ENCODE peak calls at places on chromosomes 2 and 18, in seven cellular contexts. E is H9, F is neuronal stem cell, L is H1, H is mesendoderm, K is IMR-90, J is mesenchymal stem cell. S is an unnamed sample.

GRCh38 chr2:234158812-234159211 is 108.3 kb downstream of the SPP2 start:
- DNase-seq in K (peak), L (no peak), J (no peak), H (no peak), F (no peak), E (no peak), S (no peak)

GRCh38 chr2:120750488-120751210 is 15.0 kb downstream of the GLI2 start:
- DNase-seq in K (peak), F (no peak), J (peak), L (no peak), E (peak), H (no peak), S (no peak)

GRCh38 chr2:149329068-149329467 is 1.3 kb upstream of the LYPD6 start:
- DNase-seq in J (no peak), K (no peak), E (peak), L (no peak), H (no peak), F (no peak), S (no peak)

GRCh38 chr2:236179653-236180500 is 11.7 kb upstream of the GBX2 start:
- DNase-seq in H (peak), J (peak), F (peak), K (peak), L (no peak), E (no peak), S (peak)

GRCh38 chr2:47720559-47720958 is 62.4 kb upstream of the MSH6 start:
- DNase-seq in L (no peak), J (peak), E (no peak), K (no peak), H (no peak), F (no peak), S (no peak)

GRCh38 chr2:151886235-151886634 is 58.0 kb upstream of the ARL5A start:
- DNase-seq in F (no peak), E (no peak), L (no peak), H (no peak), K (no peak), J (peak), S (no peak)

GRCh38 chr2:103527278-103527677 is 765.4 kb downstream of the TMEM182 start:
- DNase-seq in K (no peak), F (peak), J (no peak), E (no peak), L (no peak), H (no peak), S (no peak)

GRCh38 chr2:85470850-85471800 is 52.6 kb downstream of the SH2D6 start:
- DNase-seq in E (no peak), J (no peak), F (no peak), H (no peak), L (no peak), K (peak), S (peak)

GRCh38 chr2:42128731-42129486 is 40.2 kb upstream of the EML4 start:
- DNase-seq in F (no peak), E (no peak), J (peak), K (peak), H (no peak), L (no peak), S (no peak)

GRCh38 chr2:11514904-11515303 is 18.9 kb upstream of the GREB1 start:
- DNase-seq in E (no peak), F (no peak), L (no peak), K (no peak), H (no peak), J (no peak), S (no peak)

GRCh38 chr2:142544173-142544572 is 333.3 kb upstream of the KYNU start:
- DNase-seq in L (no peak), K (no peak), H (peak), F (no peak), J (no peak), E (no peak), S (no peak)

GRCh38 chr2:188573453-188573852 is 281.8 kb downstream of the GULP1 start:
- DNase-seq in H (no peak), F (no peak), J (peak), K (peak), L (no peak), E (no peak), S (no peak)

GRCh38 chr2:24893934-24894333 is 26.1 kb downstream of the ADCY3 start:
- DNase-seq in L (no peak), H (no peak), J (peak), E (no peak), F (no peak), K (peak), S (no peak)

GRCh38 chr18:45834303-45834702 is 8.8 kb downstream of the SIGLEC15 start:
- DNase-seq in J (no peak), L (no peak), H (no peak), K (no peak), E (no peak), F (no peak), S (no peak)

GRCh38 chr18:45760443-45761036 is 36.6 kb downstream of the SLC14A1 start:
- DNase-seq in J (no peak), F (no peak), E (no peak), H (peak), L (no peak), K (peak), S (no peak)

GRCh38 chr2:226800941-226801784 is 1.5 kb upstream of the IRS1 start:
- DNase-seq in K (peak), E (peak), L (no peak), F (peak), J (peak), H (peak), S (no peak)

GRCh38 chr18:23835506-23835905 is 146.3 kb downstream of the LAMA3 start:
- DNase-seq in K (no peak), J (peak), L (no peak), E (no peak), F (no peak), H (no peak), S (peak)

GRCh38 chr2:149005471-149006077 is 32.9 kb upstream of the LYPD6B start:
- DNase-seq in F (no peak), L (no peak), K (no peak), H (no peak), J (peak), E (no peak), S (peak)

GRCh38 chr2:126467367-126468054 is 188.4 kb upstream of the GYPC start:
- DNase-seq in F (no peak), J (no peak), K (no peak), H (no peak), L (no peak), E (no peak), S (no peak)

GRCh38 chr18:63082661-63083531 is 236.7 kb downstream of the BCL2 start:
- DNase-seq in L (no peak), E (no peak), F (no peak), H (no peak), J (no peak), K (no peak), S (no peak)
- H3K23ac ChIP-seq in L (no peak), E (no peak), F (no peak), H (no peak), J (no peak), K (no peak), S (peak)

GRCh38 chr2:239962890-239963591 is 62.1 kb downstream of the NDUFA10 start:
- DNase-seq in J (no peak), E (no peak), L (no peak), F (no peak), H (no peak), K (no peak), S (no peak)

GRCh38 chr2:239965318-239965717 is 59.8 kb downstream of the NDUFA10 start:
- DNase-seq in H (no peak), J (no peak), L (no peak), E (no peak), F (no peak), K (no peak), S (no peak)

GRCh38 chr2:239966029-239966847 is 58.9 kb downstream of the NDUFA10 start:
- DNase-seq in E (no peak), K (no peak), L (no peak), H (no peak), F (no peak), J (no peak), S (no peak)

GRCh38 chr2:239963646-239964205 is 61.4 kb downstream of the NDUFA10 start:
- DNase-seq in L (no peak), K (no peak), J (no peak), E (no peak), H (no peak), F (no peak), S (no peak)

GRCh38 chr2:239964399-239965185 is 60.5 kb downstream of the NDUFA10 start:
- DNase-seq in H (no peak), F (no peak), J (no peak), E (no peak), L (no peak), K (no peak), S (no peak)
- H3K23ac ChIP-seq in H (no peak), F (no peak), J (no peak), E (no peak), L (no peak), K (no peak), S (no peak)

DNA sequence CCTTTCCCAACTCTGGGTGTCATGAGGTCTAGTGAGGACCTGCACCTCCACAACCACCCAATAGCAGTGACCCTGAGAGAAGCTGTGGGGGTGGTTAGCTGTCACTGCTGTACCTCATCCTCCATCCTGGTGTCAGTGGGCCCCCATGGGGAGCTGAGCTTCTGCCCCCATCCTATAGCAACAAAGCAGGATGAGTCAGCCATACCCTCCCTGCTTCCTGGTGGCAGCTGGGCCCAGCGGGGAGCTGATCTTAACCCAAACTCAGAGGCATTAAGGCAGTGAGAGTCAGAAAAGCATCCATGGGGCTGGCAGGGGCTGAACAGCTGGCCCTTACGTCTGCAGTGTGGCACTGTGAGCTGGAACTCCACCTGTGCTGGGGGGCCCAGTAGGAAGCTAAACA is 247.8 kb upstream of the HDAC4 start:
- DNase-seq in E (no peak), F (no peak), J (no peak), H (no peak), L (no peak), K (no peak), S (no peak)
- H3K23ac ChIP-seq in E (no peak), F (no peak), J (no peak), H (no peak), L (no peak), K (no peak), S (no peak)

GRCh38 chr2:160418398-160418765 is 75.2 kb downstream of the RBMS1 start:
- DNase-seq in J (no peak), K (no peak), L (no peak), E (no peak), H (no peak), F (no peak), S (no peak)

GRCh38 chr2:160420711-160421110 is 72.9 kb downstream of the RBMS1 start:
- DNase-seq in E (no peak), J (no peak), K (no peak), F (no peak), H (no peak), L (no peak), S (no peak)

GRCh38 chr2:160417745-160418397 is 75.7 kb downstream of the RBMS1 start:
- DNase-seq in J (peak), L (no peak), K (peak), E (no peak), H (no peak), F (no peak), S (no peak)

GRCh38 chr2:160419776-160420521 is 73.7 kb downstream of the RBMS1 start:
- DNase-seq in K (peak), L (no peak), F (no peak), H (no peak), E (no peak), J (peak), S (no peak)

DNA sequence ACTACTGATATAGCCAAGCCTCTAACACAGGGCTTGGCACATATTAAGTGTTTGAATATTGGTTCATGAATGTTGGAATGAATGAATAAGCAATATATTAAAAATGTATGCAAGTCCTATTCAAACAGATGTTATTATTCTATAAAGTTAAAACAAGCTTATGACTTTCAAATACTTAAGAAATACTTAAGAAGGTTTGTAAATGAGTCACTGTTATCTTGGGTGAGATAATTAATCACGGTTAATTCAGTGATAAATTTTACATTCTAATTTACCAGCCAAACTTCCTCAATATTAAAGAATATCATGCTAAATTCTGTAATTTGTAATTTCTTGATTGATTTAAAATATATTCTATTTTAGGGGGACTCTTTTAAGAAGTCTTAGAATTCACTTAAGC is 74.8 kb downstream of the RBMS1 start:
- DNase-seq in K (no peak), F (no peak), H (no peak), J (no peak), E (no peak), L (no peak), S (no peak)
- H3K23ac ChIP-seq in K (no peak), F (no peak), H (no peak), J (no peak), E (no peak), L (no peak), S (no peak)

GRCh38 chr18:79812052-79812451 is 14.3 kb downstream of the KCNG2 start:
- DNase-seq in E (no peak), F (no peak), J (no peak), H (no peak), K (no peak), L (no peak), S (no peak)
- H3K23ac ChIP-seq in E (no peak), F (no peak), J (no peak), H (no peak), K (no peak), L (no peak), S (no peak)